ENCODE peak calls at places on chromosomes 3 and 15, in eight cellular contexts. X is left cardiac atrium, A is endothelial cell of umbilical vein, V is NCI-H2029 treated with DMSO at 0.1 percent for 48 hours, I is pons, F is AML-193, H is NCI-H187, S is psoas muscle. J is an unnamed sample.

GRCh38 chr15:89321521-89322410 is 12.9 kb downstream of the POLG start:
- DNase-seq in I (no peak), S (peak), A (no peak), F (no peak), H (no peak), V (no peak), X (no peak), J (no peak)

GRCh38 chr15:70324001-70324974 is 226.6 kb upstream of the TLE3 start:
- DNase-seq in V (no peak), S (no peak), I (no peak), A (no peak), X (no peak), F (no peak), H (no peak), J (no peak)

GRCh38 chr3:128082545-128082944 is 30.3 kb downstream of the SEC61A1 start:
- DNase-seq in A (no peak), S (no peak), V (no peak), F (no peak), X (no peak), H (no peak), I (no peak), J (no peak)

GRCh38 chr3:125440559-125440955 is 65.4 kb upstream of the ZNF148 start:
- DNase-seq in X (no peak), A (no peak), S (no peak), V (no peak), H (no peak), I (no peak), F (no peak), J (no peak)

GRCh38 chr15:57554063-57554820 is 37.5 kb upstream of the MYZAP start:
- DNase-seq in I (no peak), F (no peak), A (peak), S (no peak), X (peak), V (no peak), H (no peak), J (no peak)

GRCh38 chr3:12229144-12229871 is 59.6 kb upstream of the PPARG start:
- DNase-seq in X (no peak), V (peak), F (peak), I (peak), A (no peak), H (no peak), S (no peak), J (no peak)

GRCh38 chr3:165194477-165195135 is 1.6 kb downstream of the SLITRK3 start:
- DNase-seq in A (no peak), X (no peak), I (no peak), H (no peak), S (no peak), F (no peak), V (no peak), J (no peak)

GRCh38 chr3:196837819-196838420 is 29.8 kb upstream of the SENP5 start:
- DNase-seq in X (peak), S (peak), H (peak), V (peak), F (peak), A (peak), I (peak), J (peak)

GRCh38 chr3:129702934-129703712 is 96.6 kb upstream of the PLXND1 start:
- DNase-seq in S (no peak), H (no peak), V (no peak), A (no peak), X (no peak), F (no peak), I (no peak), J (no peak)

GRCh38 chr3:53083496-53083895 is 37.6 kb upstream of the SFMBT1 start:
- DNase-seq in S (peak), F (no peak), V (no peak), A (no peak), X (peak), I (peak), H (no peak), J (no peak)

GRCh38 chr3:111218615-111219014 is 147.0 kb downstream of the NECTIN3 start:
- DNase-seq in V (no peak), I (no peak), S (no peak), H (no peak), F (no peak), A (no peak), X (no peak), J (no peak)

GRCh38 chr15:83970290-83970890 is 265.2 kb upstream of the GOLGA6L4 start:
- DNase-seq in S (peak), F (no peak), V (no peak), H (no peak), I (no peak), A (no peak), X (peak), J (no peak)

GRCh38 chr15:58139631-58140522 is 1.7 kb downstream of the AQP9 start:
- DNase-seq in S (no peak), V (no peak), H (no peak), F (peak), X (no peak), I (no peak), A (no peak), J (no peak)

GRCh38 chr3:24195504-24196230 is 250.6 kb downstream of the NR1D2 start:
- DNase-seq in F (no peak), V (no peak), X (no peak), I (no peak), S (no peak), A (no peak), H (no peak), J (no peak)

GRCh38 chr3:147407495-147408179 is 1.3 kb upstream of the ZIC4 start:
- DNase-seq in V (no peak), I (no peak), S (no peak), A (no peak), H (no peak), F (no peak), X (no peak), J (no peak)

GRCh38 chr3:66297917-66298316 is 77.1 kb downstream of the SLC25A26 start:
- DNase-seq in V (no peak), X (no peak), H (no peak), F (no peak), S (no peak), I (peak), A (no peak), J (no peak)

GRCh38 chr3:157159037-157159761 is 748 bp downstream of the CCNL1 start:
- DNase-seq in F (peak), A (peak), H (peak), X (peak), S (peak), I (no peak), V (peak), J (peak)

GRCh38 chr3:60178931-60179653 is 1072.2 kb downstream of the FHIT start:
- DNase-seq in X (no peak), S (no peak), F (no peak), V (no peak), I (no peak), A (no peak), H (no peak), J (no peak)

GRCh38 chr3:46662771-46663551 is 30.5 kb downstream of the ALS2CL start:
- DNase-seq in X (peak), H (no peak), S (peak), V (no peak), I (peak), A (no peak), F (no peak), J (no peak)

GRCh38 chr3:113270786-113271185 is 59.4 kb downstream of the BOC start:
- DNase-seq in A (no peak), X (no peak), S (no peak), F (no peak), V (no peak), H (no peak), I (no peak), J (no peak)

GRCh38 chr15:73437541-73438109 is 5.3 kb upstream of the REC114 start:
- DNase-seq in A (no peak), S (no peak), V (no peak), X (no peak), I (no peak), H (no peak), F (no peak), J (no peak)

GRCh38 chr3:41508063-41508696 is 308.9 kb downstream of the CTNNB1 start:
- DNase-seq in I (no peak), A (no peak), H (no peak), S (no peak), V (no peak), X (no peak), F (no peak), J (no peak)

GRCh38 chr3:194129581-194130133 is 6.3 kb upstream of the HES1 start:
- DNase-seq in S (no peak), A (no peak), I (no peak), H (no peak), F (no peak), V (no peak), X (peak), J (no peak)

GRCh38 chr3:108343479-108343870 is 47.1 kb downstream of the HHLA2 start:
- DNase-seq in S (no peak), X (no peak), V (no peak), A (no peak), H (no peak), I (no peak), F (no peak), J (no peak)

J was measured in activated B cell treated with CpG ODN at 0.5 μM for 24 hours.